ENCODE peak calls at places on chromosomes 4 and X, in nine cellular contexts. One of them, this sample, is unnamed.

GRCh38 chrX:103376118-103376978 is at the start of gene BEX3:
- DNase-seq in thoracic aorta: no peak
- DNase-seq in B cell: no peak
- DNase-seq in fibroblast of pulmonary artery: peak; percentile 72
- DNase-seq in ovary: peak; percentile 70
- DNase-seq in lower lobe of right lung: peak; percentile 68
- DNase-seq in chondrocyte: no peak
- DNase-seq in fibroblast of villous mesenchyme: peak; percentile 56
- DNase-seq in stomach: peak; percentile 66
- DNase-seq in this sample: no peak

GRCh38 chr4:182325848-182326255 is 82.7 kb downstream of the TENM3 start:
- DNase-seq in B cell: no peak
- DNase-seq in lower lobe of right lung: no peak
- DNase-seq in fibroblast of pulmonary artery: no peak
- DNase-seq in stomach: no peak
- DNase-seq in chondrocyte: no peak
- DNase-seq in fibroblast of villous mesenchyme: no peak
- DNase-seq in ovary: peak; percentile 25
- DNase-seq in thoracic aorta: no peak
- DNase-seq in this sample: no peak

GRCh38 chr4:112410804-112411203 is 105.2 kb downstream of the NEUROG2 start:
- DNase-seq in fibroblast of villous mesenchyme: no peak
- DNase-seq in stomach: no peak
- DNase-seq in B cell: no peak
- DNase-seq in fibroblast of pulmonary artery: no peak
- DNase-seq in ovary: no peak
- DNase-seq in thoracic aorta: no peak
- DNase-seq in chondrocyte: no peak
- DNase-seq in lower lobe of right lung: no peak
- DNase-seq in this sample: no peak

GRCh38 chrX:134933911-134934310 is 56.9 kb upstream of the SMIM10 start:
- DNase-seq in chondrocyte: no peak
- DNase-seq in fibroblast of villous mesenchyme: no peak
- DNase-seq in B cell: no peak
- DNase-seq in thoracic aorta: no peak
- DNase-seq in stomach: no peak
- DNase-seq in ovary: no peak
- DNase-seq in lower lobe of right lung: no peak
- DNase-seq in fibroblast of pulmonary artery: no peak
- DNase-seq in this sample: no peak

GRCh38 chr4:37605843-37606565 is 80.2 kb downstream of the RELL1 start:
- DNase-seq in chondrocyte: no peak
- DNase-seq in fibroblast of villous mesenchyme: no peak
- DNase-seq in ovary: no peak
- DNase-seq in fibroblast of pulmonary artery: no peak
- DNase-seq in lower lobe of right lung: no peak
- DNase-seq in B cell: no peak
- DNase-seq in stomach: no peak
- DNase-seq in thoracic aorta: no peak
- DNase-seq in this sample: no peak

GRCh38 chr4:113311047-113311446 is 261.6 kb downstream of the ANK2 start:
- DNase-seq in B cell: no peak
- DNase-seq in chondrocyte: no peak
- DNase-seq in stomach: no peak
- DNase-seq in fibroblast of pulmonary artery: peak; percentile 76
- DNase-seq in lower lobe of right lung: no peak
- DNase-seq in thoracic aorta: no peak
- DNase-seq in fibroblast of villous mesenchyme: peak; percentile 30
- DNase-seq in ovary: no peak
- DNase-seq in this sample: no peak

GRCh38 chrX:112670964-112671363 is 8.8 kb downstream of the LHFPL1 start:
- DNase-seq in fibroblast of villous mesenchyme: no peak
- DNase-seq in chondrocyte: no peak
- DNase-seq in ovary: no peak
- DNase-seq in fibroblast of pulmonary artery: no peak
- DNase-seq in stomach: no peak
- DNase-seq in thoracic aorta: no peak
- DNase-seq in lower lobe of right lung: peak; percentile 17
- DNase-seq in B cell: no peak
- DNase-seq in this sample: no peak

GRCh38 chrX:143240658-143241057 is 214.9 kb downstream of the SPANXN4 start:
- DNase-seq in thoracic aorta: no peak
- DNase-seq in lower lobe of right lung: no peak
- DNase-seq in stomach: no peak
- DNase-seq in chondrocyte: no peak
- DNase-seq in B cell: no peak
- DNase-seq in fibroblast of pulmonary artery: no peak
- DNase-seq in fibroblast of villous mesenchyme: no peak
- DNase-seq in ovary: no peak
- DNase-seq in this sample: no peak

GRCh38 chr4:25552580-25553271 is 102.9 kb upstream of the SLC34A2 start:
- DNase-seq in ovary: no peak
- DNase-seq in fibroblast of villous mesenchyme: no peak
- DNase-seq in chondrocyte: no peak
- DNase-seq in lower lobe of right lung: peak; percentile 82
- DNase-seq in stomach: peak; percentile 91
- DNase-seq in thoracic aorta: no peak
- DNase-seq in B cell: no peak
- DNase-seq in fibroblast of pulmonary artery: no peak
- DNase-seq in this sample: no peak

GRCh38 chr4:10949039-10949728 is 264.6 kb upstream of the CLNK start:
- DNase-seq in chondrocyte: no peak
- DNase-seq in B cell: no peak
- DNase-seq in fibroblast of villous mesenchyme: no peak
- DNase-seq in ovary: no peak
- DNase-seq in stomach: no peak
- DNase-seq in lower lobe of right lung: no peak
- DNase-seq in fibroblast of pulmonary artery: no peak
- DNase-seq in thoracic aorta: no peak
- DNase-seq in this sample: no peak

GRCh38 chrX:6311540-6311939 is 82.9 kb upstream of the NLGN4X start:
- DNase-seq in B cell: no peak
- DNase-seq in fibroblast of pulmonary artery: no peak
- DNase-seq in chondrocyte: no peak
- DNase-seq in stomach: no peak
- DNase-seq in thoracic aorta: no peak
- DNase-seq in lower lobe of right lung: no peak
- DNase-seq in fibroblast of villous mesenchyme: no peak
- DNase-seq in ovary: no peak
- DNase-seq in this sample: no peak

GRCh38 chr4:98716796-98717195 is 58.4 kb upstream of the TSPAN5 start:
- DNase-seq in stomach: no peak
- DNase-seq in fibroblast of villous mesenchyme: no peak
- DNase-seq in B cell: no peak
- DNase-seq in fibroblast of pulmonary artery: no peak
- DNase-seq in ovary: no peak
- DNase-seq in thoracic aorta: no peak
- DNase-seq in chondrocyte: no peak
- DNase-seq in lower lobe of right lung: no peak
- DNase-seq in this sample: no peak

GRCh38 chrX:123339201-123339905 is 155.3 kb downstream of the GRIA3 start:
- DNase-seq in fibroblast of villous mesenchyme: peak; percentile 40
- DNase-seq in thoracic aorta: no peak
- DNase-seq in ovary: no peak
- DNase-seq in B cell: no peak
- DNase-seq in lower lobe of right lung: no peak
- DNase-seq in stomach: no peak
- DNase-seq in fibroblast of pulmonary artery: peak; percentile 12
- DNase-seq in chondrocyte: no peak
- DNase-seq in this sample: no peak

GRCh38 chr4:6235012-6235411 is 34.6 kb upstream of the WFS1 start:
- DNase-seq in lower lobe of right lung: no peak
- DNase-seq in stomach: peak; percentile 1
- DNase-seq in fibroblast of villous mesenchyme: no peak
- DNase-seq in chondrocyte: no peak
- DNase-seq in fibroblast of pulmonary artery: no peak
- DNase-seq in ovary: no peak
- DNase-seq in thoracic aorta: no peak
- DNase-seq in B cell: no peak
- DNase-seq in this sample: no peak

GRCh38 chrX:78619829-78620228 is 39.3 kb downstream of the RTL3 start:
- DNase-seq in fibroblast of villous mesenchyme: no peak
- DNase-seq in stomach: no peak
- DNase-seq in chondrocyte: no peak
- DNase-seq in lower lobe of right lung: no peak
- DNase-seq in fibroblast of pulmonary artery: peak; percentile 46
- DNase-seq in B cell: no peak
- DNase-seq in thoracic aorta: no peak
- DNase-seq in ovary: no peak
- DNase-seq in this sample: no peak

DNA sequence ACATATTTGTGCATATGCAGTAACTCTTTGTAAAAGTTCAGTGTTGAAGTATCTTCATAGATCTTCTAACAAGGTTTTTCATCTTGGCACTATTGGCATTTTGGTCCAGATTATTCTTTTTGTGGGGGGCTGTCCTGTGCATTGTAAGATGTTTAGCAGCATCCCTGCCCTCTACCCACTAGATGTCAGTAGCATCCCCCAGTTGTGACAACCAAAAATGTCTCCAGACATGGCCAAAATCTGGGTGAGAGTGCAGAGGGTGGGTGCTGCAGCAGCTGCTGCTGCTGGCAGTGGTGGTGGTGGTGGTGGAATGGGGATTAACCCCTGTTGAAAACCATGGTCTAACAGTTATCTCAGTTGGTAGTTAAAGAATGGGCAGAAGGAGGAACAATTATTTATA is 370.0 kb downstream of the GPAT3 start:
- DNase-seq in B cell: no peak
- DNase-seq in thoracic aorta: no peak
- DNase-seq in lower lobe of right lung: no peak
- DNase-seq in stomach: no peak
- DNase-seq in chondrocyte: no peak
- DNase-seq in fibroblast of villous mesenchyme: no peak
- DNase-seq in fibroblast of pulmonary artery: no peak
- DNase-seq in ovary: no peak
- DNase-seq in this sample: no peak
- TF ChIP-seq CTCF in B cell: no peak
- TF ChIP-seq CTCF in thoracic aorta: no peak
- TF ChIP-seq CTCF in lower lobe of right lung: no peak
- TF ChIP-seq CTCF in stomach: no peak
- TF ChIP-seq CTCF in chondrocyte: peak; percentile 45
- TF ChIP-seq CTCF in fibroblast of villous mesenchyme: no peak
- TF ChIP-seq CTCF in fibroblast of pulmonary artery: peak; percentile 3
- TF ChIP-seq CTCF in ovary: no peak
- TF ChIP-seq CTCF in this sample: no peak

GRCh38 chrX:69068295-69069085 is 96.8 kb downstream of the PJA1 start:
- DNase-seq in lower lobe of right lung: no peak
- DNase-seq in stomach: peak; percentile 11
- DNase-seq in fibroblast of pulmonary artery: no peak
- DNase-seq in chondrocyte: no peak
- DNase-seq in fibroblast of villous mesenchyme: no peak
- DNase-seq in B cell: no peak
- DNase-seq in thoracic aorta: no peak
- DNase-seq in ovary: no peak
- DNase-seq in this sample: no peak

GRCh38 chrX:69065451-69065850 is 99.8 kb downstream of the PJA1 start:
- DNase-seq in thoracic aorta: no peak
- DNase-seq in B cell: no peak
- DNase-seq in fibroblast of villous mesenchyme: peak; percentile 14
- DNase-seq in fibroblast of pulmonary artery: no peak
- DNase-seq in lower lobe of right lung: no peak
- DNase-seq in chondrocyte: no peak
- DNase-seq in stomach: peak; percentile 7
- DNase-seq in ovary: no peak
- DNase-seq in this sample: no peak

GRCh38 chrX:69066966-69067525 is 98.2 kb downstream of the PJA1 start:
- DNase-seq in B cell: no peak
- DNase-seq in thoracic aorta: no peak
- DNase-seq in chondrocyte: peak; percentile 42
- DNase-seq in stomach: peak; percentile 3
- DNase-seq in lower lobe of right lung: no peak
- DNase-seq in fibroblast of pulmonary artery: no peak
- DNase-seq in ovary: no peak
- DNase-seq in fibroblast of villous mesenchyme: peak; percentile 11
- DNase-seq in this sample: no peak

GRCh38 chrX:69067841-69068240 is 97.4 kb downstream of the PJA1 start:
- DNase-seq in thoracic aorta: no peak
- DNase-seq in fibroblast of pulmonary artery: no peak
- DNase-seq in ovary: no peak
- DNase-seq in B cell: no peak
- DNase-seq in fibroblast of villous mesenchyme: no peak
- DNase-seq in lower lobe of right lung: no peak
- DNase-seq in chondrocyte: peak; percentile 68
- DNase-seq in stomach: peak; percentile 3
- DNase-seq in this sample: no peak

GRCh38 chrX:69066021-69066757 is 99.1 kb downstream of the PJA1 start:
- DNase-seq in B cell: no peak
- DNase-seq in fibroblast of villous mesenchyme: no peak
- DNase-seq in thoracic aorta: no peak
- DNase-seq in chondrocyte: peak; percentile 76
- DNase-seq in lower lobe of right lung: no peak
- DNase-seq in fibroblast of pulmonary artery: no peak
- DNase-seq in ovary: no peak
- DNase-seq in stomach: peak; percentile 21
- DNase-seq in this sample: no peak
- TF ChIP-seq CTCF in B cell: no peak
- TF ChIP-seq CTCF in fibroblast of villous mesenchyme: no peak
- TF ChIP-seq CTCF in thoracic aorta: no peak
- TF ChIP-seq CTCF in chondrocyte: no peak
- TF ChIP-seq CTCF in lower lobe of right lung: no peak
- TF ChIP-seq CTCF in fibroblast of pulmonary artery: no peak
- TF ChIP-seq CTCF in ovary: no peak
- TF ChIP-seq CTCF in stomach: no peak
- TF ChIP-seq CTCF in this sample: no peak

DNA sequence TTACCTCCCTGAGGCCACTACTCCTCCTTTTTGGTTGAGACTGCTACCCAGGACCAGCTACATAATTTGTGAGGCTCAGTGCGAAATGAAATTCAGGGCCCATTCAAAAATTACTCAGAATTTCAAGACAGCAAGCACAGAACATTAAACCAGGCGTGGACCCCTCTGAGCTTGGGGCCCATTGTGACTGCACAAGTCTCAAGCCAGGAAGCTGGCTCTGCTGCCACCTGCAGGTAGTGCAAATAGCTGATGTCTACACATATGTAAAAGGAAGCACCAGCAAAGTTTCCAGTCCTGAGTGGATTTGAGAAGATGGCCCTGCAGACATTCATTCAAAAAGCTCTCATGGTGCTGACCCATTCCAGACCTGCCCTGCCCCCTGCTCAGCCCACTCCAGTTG is 213.4 kb upstream of the LNX1 start:
- DNase-seq in fibroblast of pulmonary artery: peak; percentile 28
- DNase-seq in fibroblast of villous mesenchyme: no peak
- DNase-seq in thoracic aorta: no peak
- DNase-seq in stomach: peak; percentile 67
- DNase-seq in lower lobe of right lung: peak; percentile 65
- DNase-seq in chondrocyte: no peak
- DNase-seq in B cell: peak; percentile 47
- DNase-seq in ovary: no peak
- DNase-seq in this sample: no peak
- TF ChIP-seq CTCF in fibroblast of pulmonary artery: peak; percentile 41
- TF ChIP-seq CTCF in fibroblast of villous mesenchyme: peak; percentile 34
- TF ChIP-seq CTCF in thoracic aorta: no peak
- TF ChIP-seq CTCF in stomach: peak; percentile 36
- TF ChIP-seq CTCF in lower lobe of right lung: peak; percentile 55
- TF ChIP-seq CTCF in chondrocyte: peak; percentile 63
- TF ChIP-seq CTCF in B cell: peak; percentile 46
- TF ChIP-seq CTCF in ovary: no peak
- TF ChIP-seq CTCF in this sample: no peak

GRCh38 chr4:70153937-70154336 is at the start of gene PRR27:
- DNase-seq in fibroblast of pulmonary artery: no peak
- DNase-seq in chondrocyte: no peak
- DNase-seq in fibroblast of villous mesenchyme: no peak
- DNase-seq in B cell: no peak
- DNase-seq in stomach: no peak
- DNase-seq in ovary: no peak
- DNase-seq in thoracic aorta: no peak
- DNase-seq in lower lobe of right lung: no peak
- DNase-seq in this sample: no peak

GRCh38 chr4:70152088-70152487 is 1.9 kb upstream of the PRR27 start:
- DNase-seq in fibroblast of villous mesenchyme: no peak
- DNase-seq in stomach: no peak
- DNase-seq in B cell: no peak
- DNase-seq in fibroblast of pulmonary artery: no peak
- DNase-seq in lower lobe of right lung: no peak
- DNase-seq in thoracic aorta: no peak
- DNase-seq in ovary: no peak
- DNase-seq in chondrocyte: no peak
- DNase-seq in this sample: no peak
- TF ChIP-seq CTCF in fibroblast of villous mesenchyme: no peak
- TF ChIP-seq CTCF in stomach: no peak
- TF ChIP-seq CTCF in B cell: no peak
- TF ChIP-seq CTCF in fibroblast of pulmonary artery: no peak
- TF ChIP-seq CTCF in lower lobe of right lung: no peak
- TF ChIP-seq CTCF in thoracic aorta: no peak
- TF ChIP-seq CTCF in ovary: no peak
- TF ChIP-seq CTCF in chondrocyte: no peak
- TF ChIP-seq CTCF in this sample: no peak